ENCODE peak calls at places on chromosomes 16 and 17, in five cellular contexts. H is M059J; K is thoracic aorta; M is A172; G is stimulated activated naive CD8-positive, alpha-beta T cell treated with anti-CD3 and anti-CD28 coated beads, Interleukin-15, Interleukin-2, amounts not matched to agents 100 U/mL and 50 U/mL, for 24 hours. N is an unnamed sample.

GRCh38 chr17:11506635-11507034 is 91.6 kb upstream of the DNAH9 start:
- DNase-seq in H (peak; percentile 9), K (no peak), M (no peak), G (no peak), N (no peak)

GRCh38 chr17:19348081-19348650 is 14.4 kb downstream of the B9D1 start:
- DNase-seq in H (no peak), K (no peak), M (no peak), G (no peak), N (no peak)

GRCh38 chr16:52786105-52786504 is 239.2 kb upstream of the TOX3 start:
- DNase-seq in H (peak; percentile 8), K (no peak), M (no peak), G (no peak), N (no peak)

GRCh38 chr16:50102046-50102756 is 36.4 kb downstream of the HEATR3 start:
- DNase-seq in H (peak; percentile 42), K (no peak), M (peak; percentile 66), G (no peak), N (no peak)

GRCh38 chr17:72111374-72111773 is 9.4 kb upstream of the SOX9 start:
- DNase-seq in H (no peak), K (no peak), M (no peak), G (no peak), N (no peak)

GRCh38 chr16:61148930-61149329 is 887.3 kb downstream of the CDH8 start:
- DNase-seq in H (no peak), K (no peak), M (no peak), G (no peak), N (no peak)

GRCh38 chr17:28219771-28220170 is 99.2 kb upstream of the TMEM97 start:
- DNase-seq in H (peak; percentile 52), K (no peak), M (no peak), G (no peak), N (no peak)

GRCh38 chr17:72984145-72984924 is 108.2 kb downstream of the SLC39A11 start:
- DNase-seq in H (peak; percentile 94), K (no peak), M (peak; percentile 96), G (no peak), N (no peak)

GRCh38 chr17:39800540-39800939 is 62.8 kb downstream of the GRB7 start:
- DNase-seq in H (no peak), K (no peak), M (no peak), G (peak; percentile 48), N (no peak)

GRCh38 chr17:50443492-50444051 is 17.6 kb downstream of the ACSF2 start:
- DNase-seq in H (no peak), K (no peak), M (no peak), G (no peak), N (peak; percentile 51)

GRCh38 chr16:57091990-57092785 is at the start of gene CPNE2:
- DNase-seq in H (peak; percentile 54), K (no peak), M (no peak), G (peak; percentile 59), N (no peak)

GRCh38 chr17:8189041-8189710 is 804 bp downstream of the BORCS6 start:
- DNase-seq in H (no peak), K (no peak), M (no peak), G (peak; percentile 38), N (no peak)

GRCh38 chr16:69186642-69187386 is at the start of gene SNTB2:
- DNase-seq in H (peak; percentile 93), K (peak; percentile 70), M (peak; percentile 86), G (peak; percentile 88), N (peak; percentile 71)

GRCh38 chr17:36720131-36720530 is 118.7 kb downstream of the MRM1 start:
- DNase-seq in H (no peak), K (no peak), M (no peak), G (no peak), N (no peak)

GRCh38 chr17:43171761-43172487 is 910 bp downstream of the NBR1 start:
- DNase-seq in H (peak; percentile 97), K (no peak), M (peak; percentile 92), G (peak; percentile 19), N (peak; percentile 40)

GRCh38 chr17:76091526-76092285 is 11.9 kb downstream of the EXOC7 start:
- DNase-seq in H (no peak), K (no peak), M (no peak), G (no peak), N (no peak)

GRCh38 chr17:77371117-77371887 is 230.5 kb downstream of the SEC14L1 start:
- DNase-seq in H (peak; percentile 38), K (no peak), M (no peak), G (no peak), N (no peak)